ENCODE peak calls at places on chromosomes 16 and 17, in five cellular contexts. One of them, this sample, is unnamed. For H3K4me1, the result is how much of the 10 kb centered on the place peaks cover.

GRCh38 chr17:37322826-37323561 is 52.8 kb upstream of the C17orf78 start:
- DNase-seq in mammary epithelial cell: no peak
- DNase-seq in lung: no peak
- DNase-seq in A549: no peak
- DNase-seq in testis: no peak
- DNase-seq in this sample: no peak

GRCh38 chr17:1109606-1110523 is 69.9 kb downstream of the ABR start:
- DNase-seq in A549: peak
- DNase-seq in mammary epithelial cell: no peak
- DNase-seq in lung: no peak
- DNase-seq in testis: no peak
- DNase-seq in this sample: peak

GRCh38 chr17:49901460-49902331 is 53.8 kb upstream of the TAC4 start:
- DNase-seq in mammary epithelial cell: no peak
- DNase-seq in A549: no peak
- DNase-seq in testis: no peak
- DNase-seq in lung: peak
- DNase-seq in this sample: no peak

GRCh38 chr16:23679274-23679985 is 741 bp downstream of the PLK1 start:
- DNase-seq in mammary epithelial cell: peak
- DNase-seq in testis: no peak
- DNase-seq in lung: no peak
- DNase-seq in A549: peak
- DNase-seq in this sample: peak

GRCh38 chr17:489758-490329 is 137.2 kb upstream of the RPH3AL start:
- DNase-seq in testis: peak
- DNase-seq in A549: peak
- DNase-seq in lung: peak
- DNase-seq in mammary epithelial cell: peak
- DNase-seq in this sample: peak

GRCh38 chr17:80761421-80761871 is 216.8 kb downstream of the RPTOR start:
- DNase-seq in testis: no peak
- DNase-seq in mammary epithelial cell: peak
- DNase-seq in lung: no peak
- DNase-seq in A549: no peak
- DNase-seq in this sample: no peak

GRCh38 chr16:11125936-11126335 is 130.1 kb downstream of the SOCS1 start:
- DNase-seq in mammary epithelial cell: no peak
- DNase-seq in A549: no peak
- DNase-seq in lung: no peak
- DNase-seq in testis: no peak
- DNase-seq in this sample: no peak

GRCh38 chr17:45320931-45321461 is 4.2 kb upstream of the MAP3K14 start:
- DNase-seq in testis: no peak
- DNase-seq in lung: no peak
- DNase-seq in mammary epithelial cell: peak
- DNase-seq in A549: peak
- DNase-seq in this sample: no peak

GRCh38 chr16:12228079-12228606 is 251.6 kb downstream of the SNX29 start:
- DNase-seq in lung: no peak
- DNase-seq in mammary epithelial cell: no peak
- DNase-seq in A549: no peak
- DNase-seq in testis: no peak
- DNase-seq in this sample: no peak

GRCh38 chr17:28897769-28898259 is 281 bp upstream of the FLOT2 start:
- DNase-seq in lung: no peak
- DNase-seq in mammary epithelial cell: no peak
- DNase-seq in testis: peak
- DNase-seq in A549: no peak
- DNase-seq in this sample: no peak

GRCh38 chr16:54462766-54463165 is 176.2 kb upstream of the IRX3 start:
- DNase-seq in lung: no peak
- DNase-seq in mammary epithelial cell: peak
- DNase-seq in testis: no peak
- DNase-seq in A549: no peak
- DNase-seq in this sample: no peak

GRCh38 chr16:66295761-66296546 is 70.5 kb upstream of the CDH5 start:
- DNase-seq in lung: no peak
- DNase-seq in mammary epithelial cell: no peak
- DNase-seq in testis: no peak
- DNase-seq in A549: no peak
- DNase-seq in this sample: no peak

GRCh38 chr16:21156767-21157467 is 1.6 kb upstream of the LDAF1 start:
- DNase-seq in lung: no peak
- DNase-seq in A549: peak
- DNase-seq in mammary epithelial cell: peak
- DNase-seq in testis: peak
- DNase-seq in this sample: peak

GRCh38 chr17:39867891-39868553 is at the start of gene ZPBP2:
- DNase-seq in A549: no peak
- DNase-seq in testis: peak
- DNase-seq in lung: no peak
- DNase-seq in mammary epithelial cell: no peak
- DNase-seq in this sample: no peak

GRCh38 chr17:68178831-68179230 is 69.0 kb upstream of the AMZ2 start:
- DNase-seq in lung: no peak
- DNase-seq in A549: no peak
- DNase-seq in testis: no peak
- DNase-seq in mammary epithelial cell: no peak
- DNase-seq in this sample: no peak

GRCh38 chr16:31083981-31084380 is 4.8 kb downstream of the PRSS53 start:
- DNase-seq in testis: no peak
- DNase-seq in A549: no peak
- DNase-seq in mammary epithelial cell: no peak
- DNase-seq in lung: no peak
- DNase-seq in this sample: peak
- H3K4me3 ChIP-seq in testis: no peak
- H3K4me3 ChIP-seq in A549: no peak
- H3K4me3 ChIP-seq in mammary epithelial cell: no peak
- H3K4me3 ChIP-seq in lung: no peak
- H3K4me3 ChIP-seq in this sample: no peak

GRCh38 chr17:27762527-27763305 is 37.6 kb downstream of the NOS2 start:
- DNase-seq in mammary epithelial cell: peak
- DNase-seq in testis: peak
- DNase-seq in A549: peak
- DNase-seq in lung: no peak
- DNase-seq in this sample: no peak

GRCh38 chr17:27760069-27760885 is 40.1 kb downstream of the NOS2 start:
- DNase-seq in A549: peak
- DNase-seq in lung: peak
- DNase-seq in testis: peak
- DNase-seq in mammary epithelial cell: peak
- DNase-seq in this sample: peak

GRCh38 chr17:27765353-27765752 is 35.0 kb downstream of the NOS2 start:
- DNase-seq in mammary epithelial cell: no peak
- DNase-seq in lung: no peak
- DNase-seq in testis: no peak
- DNase-seq in A549: no peak
- DNase-seq in this sample: no peak

GRCh38 chr17:27766438-27766837 is 33.9 kb downstream of the NOS2 start:
- DNase-seq in mammary epithelial cell: no peak
- DNase-seq in testis: no peak
- DNase-seq in A549: no peak
- DNase-seq in lung: no peak
- DNase-seq in this sample: no peak

GRCh38 chr17:27764589-27764988 is 35.7 kb downstream of the NOS2 start:
- DNase-seq in lung: no peak
- DNase-seq in testis: no peak
- DNase-seq in A549: no peak
- DNase-seq in mammary epithelial cell: no peak
- DNase-seq in this sample: no peak
- H3K27ac ChIP-seq in lung: no peak
- H3K27ac ChIP-seq in testis: no peak
- H3K27ac ChIP-seq in A549: no peak
- H3K27ac ChIP-seq in mammary epithelial cell: no peak
- H3K27ac ChIP-seq in this sample: no peak

GRCh38 chr16:53089434-53090270 is 34.9 kb downstream of the CHD9 start:
- DNase-seq in testis: no peak
- DNase-seq in A549: no peak
- DNase-seq in mammary epithelial cell: no peak
- DNase-seq in lung: no peak
- DNase-seq in this sample: no peak
- H3K4me1 ChIP-seq in testis: under half
- H3K4me1 ChIP-seq in A549: half or more
- H3K4me1 ChIP-seq in mammary epithelial cell: half or more
- H3K4me1 ChIP-seq in lung: under half
- H3K4me1 ChIP-seq in this sample: under half

GRCh38 chr17:83109793-83110645 is 30.6 kb downstream of the METRNL start:
- DNase-seq in mammary epithelial cell: peak
- DNase-seq in A549: peak
- DNase-seq in lung: peak
- DNase-seq in testis: peak
- DNase-seq in this sample: peak
- H3K4me3 ChIP-seq in mammary epithelial cell: peak
- H3K4me3 ChIP-seq in A549: peak
- H3K4me3 ChIP-seq in lung: no peak
- H3K4me3 ChIP-seq in testis: no peak
- H3K4me3 ChIP-seq in this sample: no peak

GRCh38 chr17:61429274-61429673 is 22.9 kb upstream of the TBX4 start:
- DNase-seq in mammary epithelial cell: no peak
- DNase-seq in testis: no peak
- DNase-seq in A549: no peak
- DNase-seq in lung: no peak
- DNase-seq in this sample: no peak
- H3K27ac ChIP-seq in mammary epithelial cell: no peak
- H3K27ac ChIP-seq in testis: no peak
- H3K27ac ChIP-seq in A549: peak
- H3K27ac ChIP-seq in lung: no peak
- H3K27ac ChIP-seq in this sample: no peak

DNA sequence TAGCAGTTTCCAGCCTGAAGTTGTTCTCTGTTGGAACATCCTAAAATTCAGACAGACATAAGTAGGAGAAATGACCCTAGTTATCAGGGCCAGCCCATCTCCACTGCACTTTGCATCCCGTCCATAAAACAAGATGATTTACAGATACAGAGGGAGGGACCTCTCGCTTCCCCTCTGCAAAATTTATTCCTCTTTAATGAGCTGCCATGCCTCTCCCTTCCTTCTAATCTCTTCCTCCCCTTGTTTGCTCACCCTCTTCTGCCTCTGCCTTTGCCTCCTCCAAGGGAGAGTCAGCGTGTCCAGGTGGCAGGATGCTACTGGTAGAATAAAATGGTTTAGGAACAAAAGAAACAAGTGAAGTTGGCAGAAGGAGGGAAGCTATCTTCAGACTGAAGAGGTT is 351.3 kb downstream of the SOX9 start:
- DNase-seq in testis: no peak
- DNase-seq in mammary epithelial cell: no peak
- DNase-seq in lung: no peak
- DNase-seq in A549: no peak
- DNase-seq in this sample: no peak
- H3K4me1 ChIP-seq in testis: under half
- H3K4me1 ChIP-seq in mammary epithelial cell: under half
- H3K4me1 ChIP-seq in lung: under half
- H3K4me1 ChIP-seq in A549: half or more
- H3K4me1 ChIP-seq in this sample: under half

DNA sequence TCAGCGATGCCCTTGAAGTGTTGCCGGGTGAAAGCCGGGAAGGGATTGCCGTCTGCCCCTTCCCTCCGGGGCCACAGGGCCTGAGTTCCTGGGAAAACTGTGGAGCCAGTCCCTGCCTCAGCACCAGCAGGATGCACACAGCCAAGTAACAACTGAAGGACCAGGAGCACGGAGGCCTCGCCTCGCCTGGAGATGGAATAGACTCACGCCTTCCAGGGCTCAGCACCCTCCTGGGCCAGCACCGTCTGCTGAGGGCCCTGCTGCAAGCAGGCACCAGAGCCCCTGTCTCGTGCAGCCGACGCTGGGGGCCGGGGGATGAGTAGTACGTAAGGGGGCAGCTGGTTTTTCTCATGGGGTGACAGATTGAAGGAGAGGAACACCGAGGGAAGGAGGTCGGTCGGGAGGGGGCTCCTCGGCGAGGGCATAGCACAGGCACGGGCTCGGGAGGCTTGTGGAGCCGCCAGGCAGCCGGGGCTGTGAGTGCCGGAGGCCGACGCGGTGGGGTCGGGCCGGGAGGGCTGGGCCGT is 6.4 kb downstream of the CBFA2T3 start:
- DNase-seq in testis: no peak
- DNase-seq in A549: no peak
- DNase-seq in mammary epithelial cell: no peak
- DNase-seq in lung: no peak
- DNase-seq in this sample: peak
- H3K4me3 ChIP-seq in testis: no peak
- H3K4me3 ChIP-seq in A549: no peak
- H3K4me3 ChIP-seq in mammary epithelial cell: no peak
- H3K4me3 ChIP-seq in lung: no peak
- H3K4me3 ChIP-seq in this sample: no peak

GRCh38 chr17:65175952-65176351 is 38.8 kb downstream of the RGS9 start:
- DNase-seq in A549: no peak
- DNase-seq in mammary epithelial cell: no peak
- DNase-seq in testis: no peak
- DNase-seq in lung: no peak
- DNase-seq in this sample: no peak

GRCh38 chr17:65177901-65178300 is 40.7 kb downstream of the RGS9 start:
- DNase-seq in testis: no peak
- DNase-seq in A549: no peak
- DNase-seq in mammary epithelial cell: peak
- DNase-seq in lung: no peak
- DNase-seq in this sample: no peak

GRCh38 chr17:65173951-65174683 is 36.9 kb downstream of the RGS9 start:
- DNase-seq in A549: no peak
- DNase-seq in testis: no peak
- DNase-seq in lung: no peak
- DNase-seq in mammary epithelial cell: no peak
- DNase-seq in this sample: no peak

GRCh38 chr17:65174974-65175373 is 37.8 kb downstream of the RGS9 start:
- DNase-seq in testis: no peak
- DNase-seq in lung: no peak
- DNase-seq in mammary epithelial cell: no peak
- DNase-seq in A549: no peak
- DNase-seq in this sample: no peak

GRCh38 chr17:65176646-65177409 is 39.7 kb downstream of the RGS9 start:
- DNase-seq in testis: no peak
- DNase-seq in lung: no peak
- DNase-seq in mammary epithelial cell: no peak
- DNase-seq in A549: no peak
- DNase-seq in this sample: no peak
- H3K27ac ChIP-seq in testis: no peak
- H3K27ac ChIP-seq in lung: no peak
- H3K27ac ChIP-seq in mammary epithelial cell: no peak
- H3K27ac ChIP-seq in A549: no peak
- H3K27ac ChIP-seq in this sample: no peak

This sample was measured in right cardiac atrium.